ENCODE peak calls at places on chromosomes 11 and 22, in six cellular contexts. D, S, T, Y, U and P are unnamed samples.

GRCh38 chr11:94504689-94505293 is 7.5 kb upstream of the C11orf97 start:
- DNase-seq in Y (peak), U (no peak), S (no peak), D (peak), T (peak), P (peak)

GRCh38 chr11:16312242-16312641 is 44.1 kb downstream of the SOX6 start:
- DNase-seq in T (no peak), D (no peak), U (no peak), S (no peak), Y (no peak), P (no peak)

GRCh38 chr22:26660961-26661578 is 3.7 kb downstream of the MIAT start:
- DNase-seq in T (peak), S (no peak), Y (no peak), D (no peak), U (no peak), P (no peak)

GRCh38 chr22:28600546-28601143 is 79.0 kb downstream of the TTC28 start:
- DNase-seq in U (no peak), S (peak), Y (no peak), D (peak), T (peak), P (peak)

GRCh38 chr11:84524422-84525051 is 1102.6 kb downstream of the DLG2 start:
- DNase-seq in T (peak), Y (no peak), U (no peak), D (peak), S (no peak), P (peak)

GRCh38 chr11:6833329-6833728 is 12.2 kb upstream of the OR10A5 start:
- DNase-seq in Y (no peak), D (no peak), U (no peak), S (no peak), T (no peak), P (no peak)

GRCh38 chr22:42438293-42438650 is 6.1 kb upstream of the NFAM1 start:
- DNase-seq in Y (no peak), U (no peak), T (no peak), D (no peak), S (no peak), P (no peak)

GRCh38 chr11:12287374-12288211 is 89.8 kb upstream of the PARVA start:
- DNase-seq in T (peak), S (peak), Y (peak), D (peak), U (no peak), P (peak)

GRCh38 chr11:120056301-120057027 is 81.4 kb downstream of the TRIM29 start:
- DNase-seq in S (no peak), Y (no peak), D (no peak), U (no peak), T (no peak), P (no peak)

GRCh38 chr11:121416909-121417567 is 35.1 kb upstream of the SORL1 start:
- DNase-seq in Y (no peak), U (peak), D (peak), T (peak), S (peak), P (peak)

GRCh38 chr11:80718611-80719291 is 1277.9 kb upstream of the TENM4 start:
- DNase-seq in Y (no peak), S (no peak), U (no peak), D (no peak), T (no peak), P (no peak)

GRCh38 chr22:27329966-27330645 is 471.4 kb downstream of the MN1 start:
- DNase-seq in D (no peak), S (no peak), U (no peak), Y (no peak), T (no peak), P (no peak)

GRCh38 chr11:66288866-66289547 is at the start of gene YIF1A:
- DNase-seq in U (peak), T (peak), Y (peak), D (peak), S (peak), P (peak)

GRCh38 chr22:22945195-22945594 is 57.6 kb downstream of the IGLL5 start:
- DNase-seq in D (no peak), S (no peak), U (no peak), Y (no peak), T (no peak), P (no peak)

GRCh38 chr11:106914409-106914808 is 103.9 kb downstream of the GUCY1A2 start:
- DNase-seq in Y (no peak), D (no peak), S (no peak), T (no peak), U (no peak), P (no peak)

GRCh38 chr11:106920899-106921504 is 97.3 kb downstream of the GUCY1A2 start:
- DNase-seq in Y (no peak), D (no peak), S (no peak), U (no peak), T (no peak), P (no peak)

DNA sequence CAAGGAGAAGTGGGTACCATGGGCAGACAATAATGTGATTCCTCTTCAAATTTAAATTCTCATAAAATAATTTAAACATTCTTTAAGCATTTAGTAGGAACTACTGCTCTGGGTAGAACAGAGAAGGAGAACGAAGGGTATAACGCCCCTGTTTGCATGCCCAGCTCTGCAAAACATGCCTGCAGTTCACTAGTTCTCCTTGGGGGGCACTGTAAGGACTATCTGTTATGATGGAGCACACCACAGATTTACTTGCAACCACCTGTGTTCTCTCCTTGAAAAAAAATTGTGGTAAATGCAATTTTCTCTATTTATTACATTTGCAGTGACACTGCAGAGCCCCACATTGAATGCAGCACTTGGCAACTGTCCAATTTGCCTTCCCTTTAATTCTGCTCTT is 100.3 kb downstream of the GUCY1A2 start:
- DNase-seq in D (no peak), S (no peak), T (no peak), Y (peak), U (no peak), P (peak)
- TF ChIP-seq CTCF in D (no peak), S (peak), T (no peak), Y (no peak), U (no peak), P (peak)

GRCh38 chr22:44003016-44003775 is 20.9 kb upstream of the PARVB start:
- DNase-seq in S (no peak), Y (no peak), U (no peak), D (no peak), T (no peak), P (no peak)

GRCh38 chr22:44000123-44000522 is 24.0 kb upstream of the PARVB start:
- DNase-seq in Y (no peak), D (no peak), T (no peak), S (no peak), U (no peak), P (no peak)

GRCh38 chr22:44005524-44005923 is 18.6 kb upstream of the PARVB start:
- DNase-seq in S (no peak), Y (no peak), D (no peak), U (no peak), T (no peak), P (no peak)

GRCh38 chr22:44002324-44002723 is 21.8 kb upstream of the PARVB start:
- DNase-seq in S (no peak), Y (no peak), U (no peak), T (no peak), D (no peak), P (no peak)

DNA sequence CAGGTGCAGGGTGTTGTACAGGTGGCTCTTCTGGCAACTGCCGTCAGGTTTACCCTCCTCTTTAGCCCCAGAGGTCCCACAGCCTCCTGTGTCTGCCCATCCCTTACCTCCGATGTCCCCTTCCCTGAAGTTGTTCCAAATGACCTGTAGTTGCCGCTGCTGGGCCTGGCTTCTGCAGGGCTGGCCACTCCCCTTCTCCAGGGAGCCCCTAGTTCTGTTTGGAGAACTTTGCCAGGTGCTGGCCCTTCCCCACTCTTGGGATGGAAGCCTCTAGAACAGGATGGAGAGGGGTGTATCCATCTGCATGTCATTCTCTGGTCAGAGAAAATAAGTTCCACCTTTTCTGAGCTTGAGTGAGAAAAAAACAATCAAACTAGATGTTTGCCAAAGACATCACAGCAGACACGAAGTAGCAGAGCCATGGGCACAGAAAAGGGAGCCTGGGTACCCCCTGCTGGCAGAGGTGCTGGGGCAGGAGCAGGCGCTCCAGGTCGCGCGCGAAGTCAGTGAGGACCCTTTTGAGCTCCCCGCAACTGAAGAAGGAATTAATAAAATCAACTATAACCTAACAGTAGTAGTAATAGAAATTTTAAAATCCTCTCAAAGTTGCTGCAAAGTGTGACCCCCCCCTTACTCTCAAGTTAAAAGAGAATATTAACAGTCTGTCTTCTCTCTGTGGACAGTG is 20.2 kb upstream of the PARVB start:
- DNase-seq in D (no peak), U (no peak), S (no peak), Y (peak), T (no peak), P (no peak)
- TF ChIP-seq CTCF in D (no peak), U (no peak), S (no peak), Y (no peak), T (no peak), P (no peak)

GRCh38 chr22:20116951-20117645 is at the start of gene TRMT2A:
- DNase-seq in T (peak), D (peak), S (peak), U (peak), Y (peak), P (peak)
- TF ChIP-seq CTCF in T (no peak), D (no peak), S (no peak), U (peak), Y (no peak), P (no peak)

GRCh38 chr22:40480996-40481395 is 110.6 kb downstream of the SGSM3 start:
- DNase-seq in T (no peak), Y (peak), D (no peak), U (no peak), S (no peak), P (no peak)

GRCh38 chr22:40479887-40480538 is 109.6 kb downstream of the SGSM3 start:
- DNase-seq in S (no peak), Y (no peak), U (no peak), T (peak), D (peak), P (no peak)

GRCh38 chr22:40478456-40479125 is 108.2 kb downstream of the SGSM3 start:
- DNase-seq in T (no peak), S (no peak), Y (no peak), D (no peak), U (no peak), P (no peak)

GRCh38 chr22:40477683-40478348 is 107.4 kb downstream of the SGSM3 start:
- DNase-seq in T (peak), D (no peak), U (no peak), S (no peak), Y (no peak), P (no peak)

DNA sequence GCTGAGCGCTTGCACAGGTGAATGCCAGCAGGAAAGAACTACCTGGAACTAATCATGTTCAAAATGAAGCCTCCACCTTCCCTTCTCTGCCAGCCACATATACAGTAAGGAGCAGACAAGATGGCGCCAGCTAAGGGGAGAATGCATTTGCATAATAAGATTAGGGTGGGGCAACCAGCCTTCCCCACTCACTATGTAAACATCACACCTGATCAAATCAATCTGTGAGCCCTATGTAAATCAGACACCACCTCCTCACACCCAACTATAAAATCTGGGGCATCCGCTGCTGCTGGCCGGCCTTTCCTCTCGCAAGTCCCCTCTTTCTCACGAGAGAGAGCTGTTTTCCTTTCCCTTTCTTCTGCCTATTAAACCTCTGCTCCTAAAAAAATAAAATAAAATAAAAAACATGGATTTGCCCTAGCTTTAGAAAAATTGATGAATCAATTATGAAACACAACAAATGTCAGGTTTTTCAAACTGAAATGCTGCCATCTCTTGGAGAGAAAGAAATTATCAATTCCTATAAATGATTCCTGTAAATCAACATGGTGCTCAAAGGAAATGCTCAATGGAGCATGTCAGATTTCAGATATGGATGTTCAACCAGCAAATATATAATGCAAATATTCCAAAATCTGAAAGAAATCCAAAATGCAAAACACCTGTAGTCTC is 108.9 kb downstream of the SGSM3 start:
- DNase-seq in D (peak), Y (no peak), T (no peak), U (no peak), S (no peak), P (no peak)
- TF ChIP-seq CTCF in D (peak), Y (no peak), T (no peak), U (no peak), S (no peak), P (peak)

GRCh38 chr11:42625757-42626156 is 686.0 kb upstream of the API5 start:
- DNase-seq in T (no peak), S (no peak), U (no peak), Y (no peak), D (no peak), P (no peak)

DNA sequence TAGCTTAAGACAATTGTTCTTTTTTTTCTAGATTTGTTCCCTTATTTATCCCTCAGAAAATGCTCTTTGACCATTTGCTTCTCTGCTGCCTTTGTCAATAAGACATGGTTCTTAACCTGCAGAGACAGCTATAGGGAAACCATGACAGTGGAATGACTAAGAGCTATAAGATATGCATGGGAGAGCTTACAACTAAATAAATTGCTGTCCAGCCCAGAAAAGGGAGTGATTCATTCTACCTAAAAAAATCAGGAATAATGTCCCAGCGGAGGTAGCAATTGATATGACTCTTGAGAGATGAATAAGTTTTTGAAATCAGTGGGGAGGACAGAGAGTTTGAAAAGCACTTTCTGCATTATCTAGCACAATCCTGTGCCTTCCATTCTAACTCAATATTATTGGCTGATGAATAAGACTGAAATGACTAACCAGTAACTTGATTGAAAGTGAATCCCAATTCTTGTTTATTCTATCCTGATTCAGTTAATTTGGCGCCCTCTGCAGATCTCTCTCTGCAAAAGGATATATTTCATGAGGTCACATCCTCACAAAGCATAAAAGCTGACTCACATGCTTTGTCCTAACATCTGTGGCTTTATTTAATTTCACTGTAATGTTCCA is 680.5 kb upstream of the API5 start:
- DNase-seq in Y (no peak), D (peak), S (no peak), T (peak), U (no peak), P (peak)
- TF ChIP-seq CTCF in Y (no peak), D (peak), S (no peak), T (no peak), U (peak), P (peak)

DNA sequence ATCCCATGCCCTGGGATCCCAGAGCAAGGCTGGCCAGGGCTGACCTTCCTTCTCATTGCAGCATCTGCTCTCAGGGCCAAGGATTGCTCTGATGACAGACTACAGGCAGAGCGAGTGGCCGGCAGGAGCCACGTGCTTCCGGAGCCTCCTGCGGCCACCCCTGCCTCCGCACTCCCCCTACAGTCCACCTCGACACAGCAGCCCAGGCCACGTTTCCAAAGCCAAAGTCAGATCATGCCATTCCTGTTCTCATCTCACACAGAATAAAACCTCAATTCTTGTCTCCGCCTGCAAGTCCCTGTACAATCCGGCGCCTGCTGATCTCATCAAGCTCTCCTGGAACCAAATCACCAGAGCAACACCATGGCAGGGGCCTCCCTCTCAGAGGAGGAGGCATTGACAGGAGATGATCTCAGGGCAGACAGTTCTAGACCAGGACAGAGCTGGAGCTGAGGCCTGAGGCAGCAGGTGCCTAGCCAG is 20.9 kb upstream of the UPK3A start:
- DNase-seq in Y (peak), T (peak), D (peak), S (peak), U (peak), P (peak)
- TF ChIP-seq CTCF in Y (peak), T (peak), D (peak), S (peak), U (peak), P (peak)

DNA sequence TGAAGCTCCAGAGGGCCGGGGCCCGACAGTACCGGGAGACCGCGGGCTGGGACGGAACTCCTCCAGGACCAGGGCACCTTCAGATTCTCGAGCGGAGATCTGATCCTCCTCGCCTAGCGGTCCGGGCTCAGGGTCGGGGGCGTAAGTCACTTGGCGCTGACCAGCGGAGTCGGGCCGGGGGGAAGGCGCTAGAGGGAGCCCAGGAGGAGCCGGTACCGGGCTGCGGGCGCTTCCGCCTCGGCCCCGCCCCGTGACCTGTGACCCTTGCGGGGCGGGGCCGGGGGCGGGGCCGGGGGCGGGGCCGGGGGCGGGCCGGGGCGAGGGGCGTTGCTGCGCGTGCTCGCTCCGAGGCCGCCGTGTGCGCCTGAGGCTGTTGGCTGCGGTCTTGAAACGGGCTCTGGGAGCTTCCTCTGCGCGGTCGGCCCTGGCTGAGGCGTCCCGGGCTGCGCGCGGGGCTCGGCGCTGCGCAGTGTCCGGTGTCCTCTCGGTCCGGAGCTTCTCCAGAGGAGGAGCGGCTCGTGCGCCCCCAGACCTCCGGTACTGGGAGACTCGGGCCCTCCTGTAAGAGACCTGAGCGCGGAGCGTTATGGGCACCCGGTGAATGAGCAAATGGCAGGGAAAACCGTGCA is at the start of gene ARSA:
- DNase-seq in U (peak), S (peak), D (peak), Y (peak), T (peak), P (peak)
- TF ChIP-seq CTCF in U (peak), S (peak), D (peak), Y (peak), T (peak), P (peak)